ENCODE peak calls at places on chromosomes 2 and 18, in ten cellular contexts. E is OCI-M1; Y is non-pigmented ciliary epithelial cell; H is GDM1; O is T1000; A is activated naive CD8-positive, alpha-beta T cell treated with anti-CD3 and anti-CD28 coated beads, Interleukin-2, amount 50 U/mL, for 24 hours; D is spleen; N is NCI-H187 treated with DMSO at 0.1 percent for 48 hours; R is D341Med; G is Karpas-422. X is an unnamed sample.

GRCh38 chr2:41932241-41933034 is 115.4 kb upstream of the PKDCC start:
- DNase-seq in G (no peak), N (no peak), R (no peak), H (no peak), A (no peak), E (peak; percentile 35), D (no peak), O (no peak), Y (peak; percentile 79), X (peak; percentile 23)

GRCh38 chr2:157903626-157904025 is 27.5 kb upstream of the ACVR1 start:
- DNase-seq in R (no peak), A (no peak), Y (no peak), H (no peak), O (no peak), G (no peak), D (no peak), E (no peak), N (no peak), X (no peak)

GRCh38 chr2:67840460-67841068 is 222.2 kb downstream of the C1D start:
- DNase-seq in H (peak; percentile 22), E (peak; percentile 55), N (peak; percentile 65), O (no peak), G (peak; percentile 97), A (peak; percentile 31), Y (no peak), R (peak; percentile 67), D (peak; percentile 82), X (peak; percentile 62)

GRCh38 chr2:174771631-174772491 is 7.6 kb upstream of the CHRNA1 start:
- DNase-seq in O (peak; percentile 61), N (no peak), R (peak; percentile 73), Y (no peak), A (peak; percentile 70), G (peak; percentile 63), H (no peak), E (peak; percentile 82), D (peak; percentile 84), X (peak; percentile 62)

GRCh38 chr2:173077506-173078177 is 2.0 kb downstream of the MAP3K20 start:
- DNase-seq in D (no peak), H (no peak), N (no peak), O (no peak), R (no peak), E (peak; percentile 79), A (no peak), Y (no peak), G (no peak), X (no peak)

GRCh38 chr2:20668470-20668869 is 1.5 kb downstream of the GDF7 start:
- DNase-seq in D (no peak), G (no peak), A (no peak), Y (no peak), R (no peak), E (no peak), N (no peak), H (no peak), O (no peak), X (no peak)

GRCh38 chr18:13260114-13260926 is 41.8 kb downstream of the LDLRAD4 start:
- DNase-seq in E (no peak), R (peak; percentile 50), A (no peak), D (peak; percentile 62), N (no peak), G (no peak), H (no peak), O (no peak), Y (no peak), X (no peak)

GRCh38 chr2:235960011-235960715 is 208.0 kb downstream of the GBX2 start:
- DNase-seq in Y (no peak), H (no peak), G (no peak), D (peak; percentile 54), N (no peak), E (no peak), A (no peak), R (no peak), O (no peak), X (peak; percentile 42)

GRCh38 chr2:104889261-104890091 is 35.6 kb downstream of the POU3F3 start:
- DNase-seq in A (no peak), O (no peak), D (no peak), Y (no peak), N (no peak), H (no peak), G (no peak), R (no peak), E (peak; percentile 76), X (no peak)

GRCh38 chr2:127560201-127560928 is 24.9 kb downstream of the MYO7B start:
- DNase-seq in Y (no peak), R (no peak), H (no peak), G (no peak), N (no peak), E (no peak), O (peak; percentile 58), D (peak; percentile 51), A (no peak), X (peak; percentile 21)

X was measured in upper lobe of left lung.